ENCODE peak calls at places on chromosomes 1 and 21, in seven cellular contexts. Z is fibroblast of lung, A is heart left ventricle, F is heart right ventricle, C is HCT116, L is GM23248, X is adrenal gland. Y is an unnamed sample.

GRCh38 chr1:24018611-24019580 is 38.8 kb upstream of the SRSF10 start:
- DNase-seq in Z (peak; percentile 99), A (peak; percentile 98), F (peak; percentile 93), C (peak; percentile 79), L (peak; percentile 100), X (peak; percentile 100), Y (peak; percentile 99)

GRCh38 chr1:166165661-166166399 is 971 bp downstream of the FAM78B start:
- DNase-seq in Z (peak; percentile 50), A (peak; percentile 11), F (peak; percentile 19), C (no peak), L (peak; percentile 6), X (peak; percentile 4), Y (no peak)

GRCh38 chr1:227748496-227749182 is 13.4 kb downstream of the SNAP47 start:
- DNase-seq in Z (no peak), A (peak; percentile 46), F (no peak), C (no peak), L (no peak), X (peak; percentile 87), Y (no peak)

GRCh38 chr1:171841931-171842723 is 829 bp downstream of the DNM3 start:
- DNase-seq in Z (peak; percentile 4), A (peak; percentile 17), F (peak; percentile 17), C (no peak), L (peak; percentile 38), X (peak; percentile 30), Y (no peak)

GRCh38 chr21:36692125-36692843 is 6.6 kb upstream of the SIM2 start:
- DNase-seq in Z (no peak), A (no peak), F (no peak), C (no peak), L (no peak), X (no peak), Y (no peak)

GRCh38 chr1:208033236-208033635 is 122.3 kb upstream of the CD34 start:
- DNase-seq in Z (no peak), A (no peak), F (no peak), C (no peak), L (no peak), X (no peak), Y (no peak)

GRCh38 chr1:226632922-226633351 is 84.4 kb downstream of the STUM start:
- DNase-seq in Z (no peak), A (no peak), F (no peak), C (no peak), L (no peak), X (no peak), Y (no peak)

GRCh38 chr1:63640633-63641567 is 47.7 kb downstream of the PGM1 start:
- DNase-seq in Z (no peak), A (no peak), F (no peak), C (no peak), L (no peak), X (no peak), Y (no peak)

GRCh38 chr1:116961599-116961998 is 40.0 kb upstream of the CD101 start:
- DNase-seq in Z (no peak), A (no peak), F (no peak), C (no peak), L (no peak), X (no peak), Y (no peak)

GRCh38 chr1:77833521-77834100 is 54.2 kb downstream of the MIGA1 start:
- DNase-seq in Z (peak; percentile 5), A (no peak), F (no peak), C (no peak), L (peak; percentile 29), X (no peak), Y (no peak)

GRCh38 chr1:1123581-1124507 is 8.0 kb upstream of the C1orf159 start:
- DNase-seq in Z (peak; percentile 8), A (no peak), F (no peak), C (no peak), L (peak; percentile 71), X (no peak), Y (no peak)

GRCh38 chr1:201530741-201531521 is 8.0 kb upstream of the NAV1 start:
- DNase-seq in Z (peak; percentile 82), A (peak; percentile 89), F (peak; percentile 86), C (peak; percentile 45), L (peak; percentile 95), X (peak; percentile 81), Y (no peak)

GRCh38 chr1:180343931-180344406 is 113.9 kb downstream of the LHX4 start:
- DNase-seq in Z (peak; percentile 44), A (peak; percentile 18), F (no peak), C (no peak), L (peak; percentile 42), X (peak; percentile 58), Y (no peak)

GRCh38 chr1:46399307-46399706 is 5.2 kb downstream of the FAAH start:
- DNase-seq in Z (no peak), A (no peak), F (no peak), C (no peak), L (no peak), X (no peak), Y (no peak)

GRCh38 chr1:96372881-96373280 is 348.7 kb upstream of the PTBP2 start:
- DNase-seq in Z (no peak), A (no peak), F (no peak), C (no peak), L (no peak), X (no peak), Y (no peak)

GRCh38 chr1:96374076-96374762 is 347.4 kb upstream of the PTBP2 start:
- DNase-seq in Z (peak; percentile 74), A (no peak), F (no peak), C (no peak), L (peak; percentile 48), X (no peak), Y (no peak)

GRCh38 chr1:96366516-96366915 is 355.1 kb upstream of the PTBP2 start:
- DNase-seq in Z (no peak), A (no peak), F (no peak), C (no peak), L (peak; percentile 45), X (no peak), Y (no peak)

GRCh38 chr1:96367791-96368190 is 353.8 kb upstream of the PTBP2 start:
- DNase-seq in Z (peak; percentile 22), A (no peak), F (no peak), C (no peak), L (peak; percentile 38), X (no peak), Y (no peak)

GRCh38 chr1:96370752-96371151 is 350.8 kb upstream of the PTBP2 start:
- DNase-seq in Z (peak; percentile 95), A (no peak), F (no peak), C (peak; percentile 16), L (peak; percentile 67), X (peak; percentile 22), Y (peak; percentile 80)
- H3K4me3 ChIP-seq in Z (no peak overlapping the region), A (no peak overlapping the region), F (no peak overlapping the region), C (no peak overlapping the region), L (peak overlapping the region; percentile 4), X (no peak overlapping the region), Y (no peak overlapping the region)

GRCh38 chr1:179029293-179029692 is 3.6 kb downstream of the FAM20B start:
- DNase-seq in Z (no peak), A (no peak), F (no peak), C (no peak), L (no peak), X (no peak), Y (no peak)
- H3K27ac ChIP-seq in Z (no peak overlapping the region), A (no peak overlapping the region), F (peak overlapping the region; percentile 18), C (no peak overlapping the region), L (no peak overlapping the region), X (no peak overlapping the region), Y (no peak overlapping the region)

GRCh38 chr21:26026113-26026512 is 144.5 kb downstream of the APP start:
- DNase-seq in Z (no peak), A (no peak), F (no peak), C (no peak), L (no peak), X (no peak), Y (no peak)

GRCh38 chr21:26028183-26028582 is 142.4 kb downstream of the APP start:
- DNase-seq in Z (peak; percentile 38), A (no peak), F (no peak), C (no peak), L (no peak), X (no peak), Y (no peak)

GRCh38 chr21:26032263-26032662 is 138.3 kb downstream of the APP start:
- DNase-seq in Z (peak; percentile 6), A (no peak), F (no peak), C (no peak), L (no peak), X (no peak), Y (no peak)

GRCh38 chr21:26027696-26028095 is 142.9 kb downstream of the APP start:
- DNase-seq in Z (peak; percentile 41), A (no peak), F (no peak), C (no peak), L (no peak), X (no peak), Y (no peak)
- H3K4me3 ChIP-seq in Z (no peak overlapping the region), A (no peak overlapping the region), F (no peak overlapping the region), C (no peak overlapping the region), L (no peak overlapping the region), X (no peak overlapping the region), Y (no peak overlapping the region)

DNA sequence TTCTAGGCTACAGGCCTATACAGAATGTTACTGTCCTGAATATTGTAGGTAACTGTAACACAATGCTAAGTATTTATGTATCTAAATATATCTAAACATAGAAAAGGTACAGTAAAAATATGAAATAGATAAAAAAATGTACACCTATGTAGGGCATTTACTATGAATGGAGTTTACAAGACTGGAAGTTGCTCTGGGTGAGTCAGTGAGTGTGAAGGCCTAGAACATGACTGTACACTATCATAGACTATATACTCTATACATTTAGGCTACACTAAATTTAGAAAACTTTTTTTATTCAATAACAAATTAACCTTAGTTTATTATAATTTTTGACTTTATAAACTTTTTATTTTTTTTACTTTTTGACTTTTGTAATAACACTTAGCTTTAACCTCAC is 136.9 kb downstream of the DUSP10 start:
- DNase-seq in Z (no peak), A (no peak), F (no peak), C (no peak), L (no peak), X (no peak), Y (no peak)
- H3K27ac ChIP-seq in Z (no peak overlapping the region), A (no peak overlapping the region), F (no peak overlapping the region), C (no peak overlapping the region), L (no peak overlapping the region), X (no peak overlapping the region), Y (no peak overlapping the region)

GRCh38 chr1:43366179-43366578 is 1.6 kb downstream of the ELOVL1 start:
- DNase-seq in Z (no peak), A (no peak), F (no peak), C (no peak), L (no peak), X (no peak), Y (no peak)
- H3K4me3 ChIP-seq in Z (peak overlapping the region; percentile 87), A (no peak overlapping the region), F (peak overlapping the region; percentile 83), C (peak overlapping the region; percentile 98), L (peak overlapping the region; percentile 98), X (no peak overlapping the region), Y (peak overlapping the region; percentile 78)